ENCODE peak calls at places on chromosome 20, in nine cellular contexts. T is testis; N is CD8-positive, alpha-beta T cell; Q is OCI-LY7; J is ascending aorta; H is fibroblast of lung; A is left ventricle myocardium inferior; X is adrenal gland; D is kidney. U is an unnamed sample.

GRCh38 chr20:63742381-63743024 is 2.9 kb downstream of the SLC2A4RG start:
- DNase-seq in X (peak; percentile 19), A (no peak), T (no peak), J (peak; percentile 63), Q (no peak), N (no peak), H (no peak), D (peak; percentile 82), U (peak; percentile 18)

GRCh38 chr20:51195419-51195901 is 172.6 kb upstream of the KCNG1 start:
- DNase-seq in N (no peak), T (no peak), J (no peak), D (no peak), H (peak; percentile 90), A (no peak), Q (no peak), X (no peak), U (no peak)

GRCh38 chr20:651713-652610 is 1.0 kb downstream of the SRXN1 start:
- DNase-seq in J (no peak), A (no peak), Q (peak; percentile 33), N (no peak), H (no peak), X (peak; percentile 31), T (no peak), D (peak; percentile 54), U (no peak)

GRCh38 chr20:561437-562231 is 18.0 kb upstream of the CSNK2A1 start:
- DNase-seq in A (peak; percentile 56), H (peak; percentile 65), J (peak; percentile 68), X (peak; percentile 67), Q (peak; percentile 74), N (peak; percentile 41), D (no peak), T (peak; percentile 80), U (peak; percentile 58)

GRCh38 chr20:48921883-48922867 is 664 bp downstream of the ARFGEF2 start:
- DNase-seq in Q (peak; percentile 18), D (peak; percentile 84), T (peak; percentile 49), J (peak; percentile 72), H (peak; percentile 42), X (peak; percentile 61), A (peak; percentile 53), N (no peak), U (no peak)

GRCh38 chr20:18543932-18544331 is 23.3 kb upstream of the SMIM26 start:
- DNase-seq in H (no peak), X (no peak), Q (no peak), N (no peak), T (no peak), A (peak; percentile 20), D (no peak), J (no peak), U (no peak)

GRCh38 chr20:19935842-19936241 is 81.3 kb upstream of the NAA20 start:
- DNase-seq in N (no peak), A (no peak), D (peak; percentile 82), J (no peak), X (no peak), T (no peak), Q (no peak), H (no peak), U (no peak)

GRCh38 chr20:39800548-39800947 is 838.4 kb downstream of the DHX35 start:
- DNase-seq in J (peak; percentile 65), A (peak; percentile 56), X (peak; percentile 86), T (no peak), H (peak; percentile 83), N (no peak), D (peak; percentile 45), Q (no peak), U (no peak)

GRCh38 chr20:3405696-3406358 is 1.6 kb downstream of the DNAAF9 start:
- DNase-seq in X (no peak), A (no peak), T (no peak), D (no peak), J (no peak), Q (no peak), N (no peak), H (peak; percentile 5), U (no peak)

GRCh38 chr20:16821211-16822089 is 73.3 kb downstream of the OTOR start:
- DNase-seq in Q (peak; percentile 57), D (no peak), J (no peak), H (peak; percentile 48), T (peak; percentile 55), X (peak; percentile 10), N (no peak), A (no peak), U (peak; percentile 42)

GRCh38 chr20:61303217-61303616 is 51.2 kb downstream of the CDH4 start:
- DNase-seq in Q (no peak), D (no peak), N (no peak), A (no peak), X (no peak), J (no peak), H (no peak), T (no peak), U (no peak)

GRCh38 chr20:23141016-23141415 is 54.9 kb upstream of the CD93 start:
- DNase-seq in X (no peak), A (no peak), T (no peak), Q (no peak), J (no peak), D (peak; percentile 51), H (peak; percentile 62), N (no peak), U (no peak)

GRCh38 chr20:53818457-53819177 is 225.0 kb upstream of the ZNF217 start:
- DNase-seq in Q (no peak), T (no peak), H (no peak), A (no peak), X (no peak), D (no peak), N (no peak), J (no peak), U (no peak)

GRCh38 chr20:9236408-9236912 is 167.6 kb downstream of the PLCB4 start:
- DNase-seq in J (no peak), X (no peak), A (no peak), H (no peak), N (no peak), D (no peak), Q (no peak), T (no peak), U (peak; percentile 76)

GRCh38 chr20:17569616-17570346 is at the start of gene DSTN:
- DNase-seq in D (peak; percentile 98), J (peak; percentile 97), Q (peak; percentile 91), H (peak; percentile 91), X (peak; percentile 94), T (peak; percentile 94), N (peak; percentile 85), A (peak; percentile 94), U (peak; percentile 96)

GRCh38 chr20:63325554-63326313 is 32.7 kb downstream of the COL20A1 start:
- DNase-seq in T (no peak), X (no peak), Q (no peak), A (peak; percentile 9), N (no peak), J (peak; percentile 27), D (peak; percentile 55), H (no peak), U (no peak)

GRCh38 chr20:10708342-10709185 is 34.8 kb upstream of the JAG1 start:
- DNase-seq in N (no peak), A (no peak), H (peak; percentile 90), T (no peak), J (no peak), Q (no peak), D (no peak), X (no peak), U (no peak)

GRCh38 chr20:1322511-1323245 is 6.3 kb downstream of the SDCBP2 start:
- DNase-seq in D (no peak), J (peak; percentile 81), A (no peak), X (peak; percentile 80), T (no peak), N (no peak), Q (no peak), H (peak; percentile 99), U (no peak)

GRCh38 chr20:62741701-62742491 is 33.3 kb downstream of the NTSR1 start:
- DNase-seq in H (no peak), N (no peak), A (peak; percentile 4), J (no peak), X (peak; percentile 0), D (peak; percentile 47), Q (no peak), T (no peak), U (no peak)

GRCh38 chr20:18279231-18279630 is 9.1 kb upstream of the ZNF133 start:
- DNase-seq in A (no peak), H (no peak), T (no peak), J (no peak), X (no peak), D (no peak), Q (no peak), N (no peak), U (no peak)

DNA sequence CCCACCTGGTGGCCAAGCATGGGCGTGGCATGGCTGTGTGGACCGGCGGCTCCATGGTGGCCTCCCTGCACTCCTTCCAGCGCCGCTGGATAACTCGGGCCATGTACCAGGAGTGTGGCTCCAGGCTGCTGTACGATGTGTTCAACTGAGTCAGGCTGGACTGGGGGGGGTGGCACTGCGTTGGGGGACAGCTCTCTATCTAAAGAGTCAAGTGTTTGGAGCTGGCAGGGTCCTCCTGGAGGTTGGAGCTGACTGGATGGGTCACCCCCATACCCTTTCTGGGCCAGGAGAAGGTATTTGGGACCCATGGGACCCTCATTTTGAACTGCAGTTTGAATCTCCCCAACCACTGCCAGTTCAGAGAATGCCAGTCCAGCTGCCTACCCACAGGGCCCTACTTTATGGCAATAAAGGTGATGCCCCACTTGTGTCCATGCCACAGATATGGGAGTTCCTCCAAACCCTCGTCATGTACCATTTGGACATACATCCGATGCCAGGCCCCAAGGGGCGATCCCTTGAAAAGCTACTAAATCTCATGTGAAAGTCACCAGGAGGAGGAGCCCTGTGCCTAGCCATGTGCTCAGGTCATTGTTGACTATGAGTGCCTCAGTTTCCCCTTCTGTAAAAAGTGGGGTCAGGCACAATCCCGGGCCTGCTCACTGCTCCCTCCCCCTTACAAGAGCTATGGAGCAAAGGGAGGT is 1.5 kb downstream of the ACTL10 start:
- DNase-seq in H (no peak), D (peak; percentile 93), A (peak; percentile 76), X (peak; percentile 69), N (peak; percentile 76), Q (peak; percentile 88), J (no peak), T (peak; percentile 73), U (no peak)
- H3K4me1 ChIP-seq in H (peaks cover 18% of the 10 kb centered on the region), D (peaks cover 14% of the 10 kb centered on the region), A (peaks cover 83% of the 10 kb centered on the region), X (peaks cover 50% of the 10 kb centered on the region), N (peaks cover 22% of the 10 kb centered on the region), Q (peaks cover 73% of the 10 kb centered on the region), J (peaks cover 49% of the 10 kb centered on the region), T (peaks cover 25% of the 10 kb centered on the region), U (peaks cover 5% of the 10 kb centered on the region)

GRCh38 chr20:59754551-59754950 is 150.2 kb downstream of the PHACTR3 start:
- DNase-seq in D (no peak), N (no peak), T (no peak), Q (no peak), X (no peak), A (no peak), H (no peak), J (no peak), U (no peak)
- H3K4me1 ChIP-seq in D (no peaks in the 10 kb centered on the region), N (no peaks in the 10 kb centered on the region), T (no peaks in the 10 kb centered on the region), Q (peaks cover 16% of the 10 kb centered on the region), X (peaks cover 6% of the 10 kb centered on the region), A (peaks cover 38% of the 10 kb centered on the region), H (no peaks in the 10 kb centered on the region), J (peaks cover 5% of the 10 kb centered on the region), U (no peaks in the 10 kb centered on the region)

GRCh38 chr20:32431457-32431856 is 73.3 kb downstream of the ASXL1 start:
- DNase-seq in J (no peak), A (no peak), T (no peak), Q (no peak), D (no peak), X (no peak), H (no peak), N (no peak), U (no peak)
- H3K4me1 ChIP-seq in J (no peaks in the 10 kb centered on the region), A (peaks cover 33% of the 10 kb centered on the region), T (no peaks in the 10 kb centered on the region), Q (no peaks in the 10 kb centered on the region), D (no peaks in the 10 kb centered on the region), X (no peaks in the 10 kb centered on the region), H (no peaks in the 10 kb centered on the region), N (no peaks in the 10 kb centered on the region), U (no peaks in the 10 kb centered on the region)

GRCh38 chr20:37379967-37380828 is 34.3 kb downstream of the SRC start:
- DNase-seq in J (peak; percentile 47), A (no peak), N (no peak), H (no peak), T (no peak), D (peak; percentile 59), X (peak; percentile 21), Q (no peak), U (peak; percentile 12)
- H3K4me1 ChIP-seq in J (peaks cover 15% of the 10 kb centered on the region), A (peaks cover 14% of the 10 kb centered on the region), N (peaks cover 5% of the 10 kb centered on the region), H (peaks cover 6% of the 10 kb centered on the region), T (peaks cover 17% of the 10 kb centered on the region), D (no peaks in the 10 kb centered on the region), X (peaks cover 57% of the 10 kb centered on the region), Q (peaks cover 40% of the 10 kb centered on the region), U (peaks cover 4% of the 10 kb centered on the region)

U was measured in BE2C.